ENCODE peak calls at places on chromosomes 2 and 18, in nine cellular contexts. Q is coronary artery; I is AG10803; G is naive thymus-derived CD8-positive, alpha-beta T cell; R is HCEC 1CT; L is T-helper 1 cell; X is GM12891; P is GM03348; N is H4. J is an unnamed sample.

GRCh38 chr2:231947694-231948093 is 13.8 kb upstream of the DIS3L2 start:
- DNase-seq in Q (no peak), I (no peak), G (no peak), R (no peak), L (no peak), X (no peak), P (no peak), N (no peak), J (no peak)

GRCh38 chr2:221572180-221572820 is at the start of gene EPHA4:
- DNase-seq in Q (peak), I (peak), G (peak), R (peak), L (peak), X (peak), P (peak), N (peak), J (peak)

GRCh38 chr2:40957508-40957907 is 505.6 kb upstream of the SLC8A1 start:
- DNase-seq in Q (no peak), I (no peak), G (no peak), R (peak), L (no peak), X (no peak), P (no peak), N (peak), J (no peak)

GRCh38 chr2:185628985-185629384 is 109.6 kb upstream of the FSIP2 start:
- DNase-seq in Q (no peak), I (no peak), G (no peak), R (no peak), L (no peak), X (no peak), P (no peak), N (peak), J (no peak)

GRCh38 chr2:139214806-139215205 is 434.6 kb upstream of the NXPH2 start:
- DNase-seq in Q (no peak), I (no peak), G (no peak), R (no peak), L (no peak), X (no peak), P (no peak), N (no peak), J (peak)

GRCh38 chr2:17373041-17373440 is 145.2 kb downstream of the RAD51AP2 start:
- DNase-seq in Q (no peak), I (peak), G (no peak), R (peak), L (no peak), X (no peak), P (peak), N (no peak), J (peak)

GRCh38 chr2:195498839-195499490 is 158.1 kb upstream of the SLC39A10 start:
- DNase-seq in Q (no peak), I (no peak), G (no peak), R (peak), L (no peak), X (no peak), P (peak), N (no peak), J (peak)

GRCh38 chr2:227545990-227546389 is 52.7 kb upstream of the SCYGR2 start:
- DNase-seq in Q (no peak), I (no peak), G (no peak), R (no peak), L (no peak), X (no peak), P (no peak), N (peak), J (no peak)

GRCh38 chr2:226208726-226209125 is 590.9 kb downstream of the IRS1 start:
- DNase-seq in Q (no peak), I (peak), G (no peak), R (peak), L (no peak), X (no peak), P (no peak), N (no peak), J (no peak)

GRCh38 chr2:95346738-95347671 is 49.9 kb downstream of the KCNIP3 start:
- DNase-seq in Q (peak), I (peak), G (no peak), R (no peak), L (no peak), X (no peak), P (peak), N (no peak), J (no peak)

GRCh38 chr2:217707116-217707742 is 295.6 kb downstream of the TNS1 start:
- DNase-seq in Q (no peak), I (peak), G (no peak), R (no peak), L (no peak), X (no peak), P (peak), N (no peak), J (peak)

GRCh38 chr2:195652916-195653315 is 4.1 kb upstream of the SLC39A10 start:
- DNase-seq in Q (no peak), I (peak), G (no peak), R (no peak), L (no peak), X (no peak), P (no peak), N (no peak), J (no peak)

GRCh38 chr2:181738074-181738473 is 57.8 kb upstream of the NEUROD1 start:
- DNase-seq in Q (no peak), I (no peak), G (no peak), R (peak), L (no peak), X (no peak), P (no peak), N (peak), J (no peak)

GRCh38 chr2:41782306-41783158 is 265.3 kb upstream of the PKDCC start:
- DNase-seq in Q (no peak), I (peak), G (peak), R (peak), L (no peak), X (peak), P (peak), N (peak), J (peak)

GRCh38 chr2:152347076-152347475 is 12.1 kb downstream of the FMNL2 start:
- DNase-seq in Q (no peak), I (peak), G (no peak), R (peak), L (no peak), X (no peak), P (peak), N (peak), J (peak)

GRCh38 chr18:5630057-5630765 is 86.4 kb upstream of the EPB41L3 start:
- DNase-seq in Q (no peak), I (peak), G (no peak), R (no peak), L (no peak), X (peak), P (peak), N (no peak), J (no peak)

GRCh38 chr2:158321264-158321663 is 135.3 kb downstream of the CCDC148 start:
- DNase-seq in Q (no peak), I (peak), G (no peak), R (no peak), L (no peak), X (no peak), P (no peak), N (peak), J (peak)

GRCh38 chr2:216545359-216545758 is 46.7 kb downstream of the RPL37A start:
- DNase-seq in Q (no peak), I (peak), G (no peak), R (no peak), L (no peak), X (no peak), P (no peak), N (no peak), J (no peak)

J was measured in stromal cell of bone marrow.